ENCODE peak calls at places on chromosomes 12 and 14, in four cellular contexts. O is stimulated activated CD4-positive, alpha-beta T cell treated with anti-CD3 and anti-CD28 coated beads, Interleukin-1b, Interleukin-23, amount 100 ng/mL, for 24 hours; B is psoas muscle; E is foreskin keratinocyte. H is an unnamed sample.

GRCh38 chr12:124829008-124829707 is 34.5 kb downstream of the SCARB1 start:
- DNase-seq in O (no peak), B (no peak), E (peak; percentile 87), H (no peak)

GRCh38 chr12:109418848-109419474 is 58.1 kb downstream of the KCTD10 start:
- DNase-seq in O (no peak), B (no peak), E (no peak), H (no peak)

GRCh38 chr12:45269407-45269741 is 53.5 kb downstream of the ANO6 start:
- DNase-seq in O (no peak), B (no peak), E (no peak), H (no peak)

GRCh38 chr12:56034586-56035332 is 7.0 kb upstream of the RPS26 start:
- DNase-seq in O (no peak), B (no peak), E (no peak), H (no peak)

GRCh38 chr12:121427556-121428055 is 27.7 kb downstream of the RNF34 start:
- DNase-seq in O (no peak), B (no peak), E (no peak), H (no peak)

GRCh38 chr14:58697927-58698641 is 60.3 kb downstream of the DACT1 start:
- DNase-seq in O (no peak), B (no peak), E (no peak), H (no peak)

GRCh38 chr14:70707138-70708038 is 65.7 kb downstream of the TTC9 start:
- DNase-seq in O (no peak), B (no peak), E (peak; percentile 62), H (no peak)

GRCh38 chr12:88969127-88969526 is 383.2 kb downstream of the DUSP6 start:
- DNase-seq in O (no peak), B (no peak), E (no peak), H (no peak)

GRCh38 chr14:68983210-68983609 is 4.1 kb upstream of the ACTN1 start:
- DNase-seq in O (no peak), B (no peak), E (no peak), H (no peak)

GRCh38 chr12:124847675-124848074 is 16.0 kb downstream of the SCARB1 start:
- DNase-seq in O (no peak), B (no peak), E (no peak), H (no peak)

GRCh38 chr14:75685910-75686309 is 24.9 kb downstream of the TTLL5 start:
- DNase-seq in O (no peak), B (no peak), E (no peak), H (no peak)

GRCh38 chr12:65511134-65511912 is 232.8 kb downstream of the MSRB3 start:
- DNase-seq in O (no peak), B (no peak), E (no peak), H (peak; percentile 68)

GRCh38 chr12:4279120-4279690 is 5.6 kb downstream of the CCND2 start:
- DNase-seq in O (no peak), B (no peak), E (no peak), H (no peak)

GRCh38 chr14:94009767-94010166 is 12.7 kb downstream of the CCDC197 start:
- DNase-seq in O (no peak), B (peak; percentile 20), E (peak; percentile 58), H (no peak)

GRCh38 chr12:47762850-47763440 is 4.3 kb upstream of the RAPGEF3 start:
- DNase-seq in O (no peak), B (peak; percentile 28), E (no peak), H (no peak)

GRCh38 chr12:131428086-131428685 is 282.7 kb upstream of the SFSWAP start:
- DNase-seq in O (no peak), B (no peak), E (no peak), H (no peak)

GRCh38 chr14:67513631-67514108 is 19.4 kb upstream of the PLEKHH1 start:
- DNase-seq in O (no peak), B (no peak), E (no peak), H (no peak)

GRCh38 chr12:54039417-54040147 is 6.7 kb downstream of the HOXC5 start:
- DNase-seq in O (no peak), B (peak; percentile 80), E (no peak), H (no peak)

GRCh38 chr12:113479578-113480335 is 8.1 kb upstream of the LHX5 start:
- DNase-seq in O (no peak), B (no peak), E (no peak), H (no peak)

GRCh38 chr14:54435500-54435981 is 5.6 kb downstream of the CNIH1 start:
- DNase-seq in O (no peak), B (no peak), E (peak; percentile 70), H (no peak)

GRCh38 chr14:71536927-71537772 is 395.1 kb upstream of the RGS6 start:
- DNase-seq in O (no peak), B (no peak), E (no peak), H (no peak)

GRCh38 chr14:21917699-21918436 is 244.2 kb upstream of the OR4E1 start:
- DNase-seq in O (peak; percentile 31), B (no peak), E (peak; percentile 25), H (no peak)

GRCh38 chr12:121087467-121088207 is 45.0 kb upstream of the P2RX7 start:
- DNase-seq in O (no peak), B (no peak), E (no peak), H (no peak)

GRCh38 chr14:91607322-91608047 is 97.4 kb upstream of the PPP4R3A start:
- DNase-seq in O (no peak), B (no peak), E (no peak), H (no peak)

GRCh38 chr12:97899956-97900355 is 437.4 kb downstream of the RMST start:
- DNase-seq in O (no peak), B (no peak), E (peak; percentile 20), H (no peak)

GRCh38 chr12:92424338-92424737 is 278.5 kb upstream of the PLEKHG7 start:
- DNase-seq in O (no peak), B (no peak), E (no peak), H (no peak)

GRCh38 chr12:57235728-57236131 is 6.2 kb downstream of the SHMT2 start:
- DNase-seq in O (no peak), B (peak; percentile 42), E (no peak), H (no peak)

GRCh38 chr12:31828057-31828456 is 99.2 kb upstream of the AMN1 start:
- DNase-seq in O (no peak), B (no peak), E (no peak), H (no peak)

GRCh38 chr12:5511644-5512584 is 80.0 kb downstream of the NTF3 start:
- DNase-seq in O (no peak), B (peak; percentile 69), E (peak; percentile 2), H (no peak)

GRCh38 chr14:58947816-58948440 is 240.5 kb upstream of the DAAM1 start:
- DNase-seq in O (no peak), B (no peak), E (no peak), H (peak; percentile 53)

H was measured in Right ventricle myocardium inferior.